ENCODE peak calls at places on chromosomes 5 and 9, in six cellular contexts. X is IMR-90, D is bronchial epithelial cell, O is HCT116, V is HTR-8/SVneo, Y is fibroblast of villous mesenchyme. N is an unnamed sample.

GRCh38 chr5:83090169-83090568 is 12.8 kb downstream of the XRCC4 start:
- DNase-seq in O (no peak), X (no peak), V (no peak), Y (no peak), D (no peak), N (no peak)

GRCh38 chr5:151270599-151270998 is 17.6 kb downstream of the GM2A start:
- DNase-seq in X (peak), D (peak), Y (peak), O (no peak), V (no peak), N (no peak)

GRCh38 chr9:79384091-79384490 is 187.7 kb upstream of the TLE4 start:
- DNase-seq in V (no peak), X (no peak), Y (no peak), O (no peak), D (no peak), N (no peak)

GRCh38 chr5:38330207-38330606 is 71.8 kb downstream of the EGFLAM start:
- DNase-seq in V (no peak), D (peak), X (no peak), Y (no peak), O (no peak), N (no peak)

GRCh38 chr9:14316574-14317304 is 2.8 kb upstream of the NFIB start:
- DNase-seq in D (no peak), Y (no peak), O (no peak), X (no peak), V (no peak), N (no peak)

GRCh38 chr5:137695651-137696428 is 40.0 kb downstream of the KLHL3 start:
- DNase-seq in O (no peak), X (no peak), D (no peak), V (no peak), Y (no peak), N (no peak)

GRCh38 chr9:35537898-35538297 is 48.0 kb downstream of the RUSC2 start:
- DNase-seq in D (no peak), V (no peak), X (no peak), Y (peak), O (no peak), N (no peak)

GRCh38 chr9:114804504-114804903 is 1.3 kb downstream of the TNFSF15 start:
- DNase-seq in D (peak), V (peak), Y (peak), O (peak), X (peak), N (no peak)

GRCh38 chr5:121273818-121274433 is 577.8 kb upstream of the FTMT start:
- DNase-seq in Y (peak), V (peak), X (peak), D (peak), O (peak), N (peak)

GRCh38 chr9:113556877-113557593 is 93.5 kb downstream of the RGS3 start:
- DNase-seq in D (no peak), V (no peak), O (no peak), X (peak), Y (no peak), N (peak)

GRCh38 chr5:55446690-55447351 is 87.9 kb downstream of the PLPP1 start:
- DNase-seq in Y (no peak), X (no peak), V (no peak), D (no peak), O (no peak), N (no peak)

GRCh38 chr5:84379749-84380148 is 4.9 kb downstream of the EDIL3 start:
- DNase-seq in D (no peak), X (peak), O (no peak), V (no peak), Y (no peak), N (no peak)

GRCh38 chr5:38780950-38781349 is 64.9 kb upstream of the OSMR start:
- DNase-seq in V (no peak), O (no peak), D (peak), X (peak), Y (peak), N (no peak)

GRCh38 chr5:179164331-179165311 is 104.4 kb downstream of the ZNF354C start:
- DNase-seq in V (no peak), O (no peak), D (no peak), Y (no peak), X (no peak), N (peak)

GRCh38 chr5:124102491-124102890 is 590.5 kb downstream of the CSNK1G3 start:
- DNase-seq in D (no peak), O (no peak), V (no peak), X (peak), Y (peak), N (no peak)

GRCh38 chr9:71716138-71716909 is 52.0 kb downstream of the CEMIP2 start:
- DNase-seq in Y (peak), X (no peak), O (no peak), D (no peak), V (no peak), N (no peak)

GRCh38 chr5:2110137-2110933 is 227.6 kb upstream of the IRX4 start:
- DNase-seq in Y (no peak), X (no peak), D (no peak), O (no peak), V (no peak), N (no peak)

GRCh38 chr5:121160591-121160990 is 691.1 kb upstream of the FTMT start:
- DNase-seq in O (no peak), Y (no peak), X (no peak), V (no peak), D (no peak), N (no peak)

GRCh38 chr5:149464796-149465489 is 85.9 kb upstream of the IL17B start:
- DNase-seq in D (no peak), X (peak), O (no peak), Y (peak), V (no peak), N (no peak)

GRCh38 chr5:15447209-15447608 is 52.8 kb upstream of the FBXL7 start:
- DNase-seq in O (no peak), D (no peak), Y (no peak), V (no peak), X (no peak), N (no peak)

GRCh38 chr5:133818869-133819600 is 149.4 kb downstream of the C5orf15 start:
- DNase-seq in D (no peak), X (no peak), O (no peak), Y (no peak), V (no peak), N (peak)

GRCh38 chr5:109105631-109106267 is 304.0 kb downstream of the PJA2 start:
- DNase-seq in O (no peak), V (peak), Y (peak), D (peak), X (peak), N (no peak)

GRCh38 chr5:78747703-78748359 is 99.3 kb upstream of the LHFPL2 start:
- DNase-seq in D (peak), V (no peak), Y (peak), O (no peak), X (peak), N (no peak)

GRCh38 chr5:38532165-38532669 is 24.2 kb downstream of the LIFR start:
- DNase-seq in D (no peak), X (no peak), O (no peak), Y (peak), V (no peak), N (no peak)

GRCh38 chr9:29213374-29214161 is 1640.3 kb upstream of the C9orf72 start:
- DNase-seq in O (no peak), V (no peak), X (no peak), Y (no peak), D (no peak), N (no peak)

GRCh38 chr9:36091028-36091953 is 45.2 kb upstream of the GLIPR2 start:
- DNase-seq in D (peak), X (peak), O (no peak), V (peak), Y (peak), N (no peak)

GRCh38 chr9:93645149-93645889 is 68.9 kb downstream of the PHF2 start:
- DNase-seq in Y (no peak), D (no peak), V (no peak), X (no peak), O (no peak), N (peak)

GRCh38 chr9:99845063-99845462 is 23.4 kb downstream of the NR4A3 start:
- DNase-seq in O (no peak), D (no peak), Y (no peak), X (no peak), V (no peak), N (no peak)

GRCh38 chr5:62029303-62029702 is 276.7 kb upstream of the KIF2A start:
- DNase-seq in X (no peak), Y (no peak), V (peak), D (peak), O (no peak), N (no peak)

GRCh38 chr9:105405514-105406131 is 42.2 kb upstream of the FSD1L start:
- DNase-seq in D (no peak), V (no peak), O (no peak), Y (peak), X (peak), N (no peak)

GRCh38 chr5:7910738-7911428 is 41.9 kb downstream of the MTRR start:
- DNase-seq in Y (no peak), X (no peak), O (no peak), D (no peak), V (no peak), N (no peak)

GRCh38 chr5:81424728-81425127 is 30.8 kb upstream of the ACOT12 start:
- DNase-seq in O (no peak), D (no peak), X (peak), V (no peak), Y (no peak), N (no peak)

GRCh38 chr5:1767524-1768282 is 31.9 kb downstream of the MRPL36 start:
- DNase-seq in O (no peak), Y (no peak), X (no peak), D (no peak), V (no peak), N (peak)

GRCh38 chr9:104608336-104608735 is 2.9 kb upstream of the OR13C2 start:
- DNase-seq in D (peak), X (no peak), Y (peak), O (no peak), V (no peak), N (no peak)

GRCh38 chr9:16396389-16396788 is 474.1 kb downstream of the BNC2 start:
- DNase-seq in Y (peak), X (peak), V (no peak), O (no peak), D (no peak), N (no peak)

GRCh38 chr5:40914835-40915234 is 5.5 kb downstream of the C7 start:
- DNase-seq in O (no peak), Y (peak), V (no peak), X (peak), D (no peak), N (no peak)

GRCh38 chr5:144125163-144125726 is 45.2 kb downstream of the YIPF5 start:
- DNase-seq in X (peak), O (no peak), D (peak), Y (peak), V (no peak), N (no peak)

GRCh38 chr9:89597711-89598707 is 6.8 kb upstream of the GADD45G start:
- DNase-seq in D (peak), V (peak), Y (peak), O (no peak), X (peak), N (no peak)

GRCh38 chr5:76974768-76975167 is 21.9 kb downstream of the CRHBP start:
- DNase-seq in Y (no peak), O (no peak), X (no peak), D (no peak), V (no peak), N (no peak)

GRCh38 chr9:12884736-12885395 is 110.0 kb downstream of the LURAP1L start:
- DNase-seq in Y (peak), D (peak), O (peak), X (peak), V (peak), N (no peak)